ENCODE peak calls at places on chromosomes 7 and 10, in seven cellular contexts. N, F, W, C, O, J and V are unnamed samples.

GRCh38 chr7:68839014-68839413 is 759.3 kb upstream of the AUTS2 start:
- DNase-seq in N (no peak), F (no peak), W (no peak), C (no peak), O (no peak), J (no peak), V (no peak)

GRCh38 chr7:40211291-40212003 is 76.6 kb downstream of the SUGCT start:
- DNase-seq in N (no peak), F (no peak), W (no peak), C (no peak), O (peak; percentile 51), J (no peak), V (no peak)

GRCh38 chr10:73746721-73747120 is 2.5 kb downstream of the SEC24C start:
- DNase-seq in N (no peak), F (no peak), W (no peak), C (no peak), O (no peak), J (no peak), V (no peak)

GRCh38 chr10:89332092-89332633 is 4.4 kb downstream of the IFIT3 start:
- DNase-seq in N (peak; percentile 28), F (no peak), W (no peak), C (peak; percentile 32), O (peak; percentile 85), J (no peak), V (no peak)

GRCh38 chr10:113176652-113177155 is 226.7 kb downstream of the TCF7L2 start:
- DNase-seq in N (no peak), F (no peak), W (no peak), C (no peak), O (no peak), J (no peak), V (no peak)

GRCh38 chr7:155531686-155532085 is 14.7 kb downstream of the CNPY1 start:
- DNase-seq in N (no peak), F (no peak), W (no peak), C (no peak), O (no peak), J (no peak), V (no peak)

GRCh38 chr10:58440484-58440883 is 55.3 kb downstream of the TFAM start:
- DNase-seq in N (no peak), F (no peak), W (no peak), C (no peak), O (no peak), J (no peak), V (no peak)

GRCh38 chr10:127196227-127196954 is at the start of gene INSYN2A:
- DNase-seq in N (peak; percentile 52), F (no peak), W (no peak), C (no peak), O (peak; percentile 60), J (peak; percentile 31), V (peak; percentile 23)

GRCh38 chr7:139431459-139431858 is 52.0 kb downstream of the KLRG2 start:
- DNase-seq in N (no peak), F (no peak), W (no peak), C (no peak), O (no peak), J (no peak), V (no peak)

GRCh38 chr10:93475871-93476270 is 6.3 kb downstream of the MYOF start:
- DNase-seq in N (no peak), F (no peak), W (no peak), C (no peak), O (peak; percentile 82), J (no peak), V (no peak)

GRCh38 chr7:149427096-149427680 is 33.7 kb downstream of the ZNF777 start:
- DNase-seq in N (no peak), F (no peak), W (no peak), C (no peak), O (peak; percentile 15), J (no peak), V (no peak)

GRCh38 chr10:114151486-114151885 is 22.5 kb downstream of the CCDC186 start:
- DNase-seq in N (no peak), F (no peak), W (no peak), C (no peak), O (peak; percentile 86), J (no peak), V (no peak)